ENCODE peak calls at places on chromosomes 1 and 21, in six cellular contexts. One of them, this sample, is unnamed.

GRCh38 chr21:26966978-26967913 is at the start of gene ADAMTS5:
- DNase-seq in transverse colon: peak; percentile 15
- DNase-seq in upper lobe of right lung: peak; percentile 64
- DNase-seq in kidney: peak; percentile 87
- DNase-seq in AG04450: no peak
- DNase-seq in choroid plexus epithelial cell: peak; percentile 63
- DNase-seq in this sample: no peak

GRCh38 chr1:228231192-228231591 is 23.3 kb downstream of the OBSCN start:
- DNase-seq in transverse colon: no peak
- DNase-seq in upper lobe of right lung: no peak
- DNase-seq in kidney: no peak
- DNase-seq in AG04450: no peak
- DNase-seq in choroid plexus epithelial cell: no peak
- DNase-seq in this sample: no peak

GRCh38 chr1:112695276-112695675 is 11.7 kb downstream of the RHOC start:
- DNase-seq in transverse colon: no peak
- DNase-seq in upper lobe of right lung: no peak
- DNase-seq in kidney: no peak
- DNase-seq in AG04450: no peak
- DNase-seq in choroid plexus epithelial cell: no peak
- DNase-seq in this sample: no peak

GRCh38 chr1:215526147-215526845 is 40.8 kb upstream of the KCTD3 start:
- DNase-seq in transverse colon: no peak
- DNase-seq in upper lobe of right lung: no peak
- DNase-seq in kidney: no peak
- DNase-seq in AG04450: peak; percentile 29
- DNase-seq in choroid plexus epithelial cell: peak; percentile 71
- DNase-seq in this sample: peak; percentile 61

GRCh38 chr1:167499657-167500056 is 18.7 kb downstream of the CD247 start:
- DNase-seq in transverse colon: peak; percentile 34
- DNase-seq in upper lobe of right lung: no peak
- DNase-seq in kidney: no peak
- DNase-seq in AG04450: no peak
- DNase-seq in choroid plexus epithelial cell: no peak
- DNase-seq in this sample: peak; percentile 87

GRCh38 chr21:35153671-35154070 is 104.6 kb upstream of the RUNX1 start:
- DNase-seq in transverse colon: no peak
- DNase-seq in upper lobe of right lung: no peak
- DNase-seq in kidney: no peak
- DNase-seq in AG04450: no peak
- DNase-seq in choroid plexus epithelial cell: peak; percentile 69
- DNase-seq in this sample: no peak

GRCh38 chr1:92480813-92481597 is 5.7 kb downstream of the GFI1 start:
- DNase-seq in transverse colon: no peak
- DNase-seq in upper lobe of right lung: no peak
- DNase-seq in kidney: peak; percentile 73
- DNase-seq in AG04450: no peak
- DNase-seq in choroid plexus epithelial cell: no peak
- DNase-seq in this sample: no peak

GRCh38 chr1:16980473-16981268 is at the start of gene MFAP2:
- DNase-seq in transverse colon: no peak
- DNase-seq in upper lobe of right lung: no peak
- DNase-seq in kidney: no peak
- DNase-seq in AG04450: no peak
- DNase-seq in choroid plexus epithelial cell: no peak
- DNase-seq in this sample: no peak

GRCh38 chr1:115976062-115976899 is at the start of gene SLC22A15:
- DNase-seq in transverse colon: peak; percentile 70
- DNase-seq in upper lobe of right lung: peak; percentile 92
- DNase-seq in kidney: peak; percentile 88
- DNase-seq in AG04450: no peak
- DNase-seq in choroid plexus epithelial cell: peak; percentile 50
- DNase-seq in this sample: peak; percentile 79

GRCh38 chr1:220217383-220217988 is 54.8 kb downstream of the RAB3GAP2 start:
- DNase-seq in transverse colon: no peak
- DNase-seq in upper lobe of right lung: no peak
- DNase-seq in kidney: no peak
- DNase-seq in AG04450: no peak
- DNase-seq in choroid plexus epithelial cell: peak; percentile 34
- DNase-seq in this sample: peak; percentile 45

GRCh38 chr1:38341694-38342093 is 295.1 kb upstream of the POU3F1 start:
- DNase-seq in transverse colon: no peak
- DNase-seq in upper lobe of right lung: no peak
- DNase-seq in kidney: no peak
- DNase-seq in AG04450: no peak
- DNase-seq in choroid plexus epithelial cell: no peak
- DNase-seq in this sample: no peak

GRCh38 chr1:24204116-24204515 is 17.0 kb upstream of the IFNLR1 start:
- DNase-seq in transverse colon: no peak
- DNase-seq in upper lobe of right lung: no peak
- DNase-seq in kidney: peak; percentile 41
- DNase-seq in AG04450: no peak
- DNase-seq in choroid plexus epithelial cell: no peak
- DNase-seq in this sample: no peak

GRCh38 chr1:172002725-172003345 is 161.5 kb downstream of the DNM3 start:
- DNase-seq in transverse colon: peak; percentile 14
- DNase-seq in upper lobe of right lung: no peak
- DNase-seq in kidney: no peak
- DNase-seq in AG04450: peak; percentile 43
- DNase-seq in choroid plexus epithelial cell: peak; percentile 84
- DNase-seq in this sample: peak; percentile 81

GRCh38 chr1:115815694-115816093 is 25.2 kb downstream of the NHLH2 start:
- DNase-seq in transverse colon: no peak
- DNase-seq in upper lobe of right lung: no peak
- DNase-seq in kidney: no peak
- DNase-seq in AG04450: no peak
- DNase-seq in choroid plexus epithelial cell: no peak
- DNase-seq in this sample: no peak

GRCh38 chr1:24199291-24199900 is 12.3 kb upstream of the IFNLR1 start:
- DNase-seq in transverse colon: peak; percentile 76
- DNase-seq in upper lobe of right lung: no peak
- DNase-seq in kidney: peak; percentile 58
- DNase-seq in AG04450: peak; percentile 27
- DNase-seq in choroid plexus epithelial cell: peak; percentile 75
- DNase-seq in this sample: peak; percentile 81

GRCh38 chr1:55534565-55535091 is 319.5 kb upstream of the USP24 start:
- DNase-seq in transverse colon: no peak
- DNase-seq in upper lobe of right lung: no peak
- DNase-seq in kidney: no peak
- DNase-seq in AG04450: no peak
- DNase-seq in choroid plexus epithelial cell: no peak
- DNase-seq in this sample: no peak

GRCh38 chr1:171913385-171913784 is 72.1 kb downstream of the DNM3 start:
- DNase-seq in transverse colon: peak; percentile 51
- DNase-seq in upper lobe of right lung: no peak
- DNase-seq in kidney: no peak
- DNase-seq in AG04450: no peak
- DNase-seq in choroid plexus epithelial cell: no peak
- DNase-seq in this sample: no peak

GRCh38 chr21:22889445-22889844 is 1891.2 kb downstream of the NCAM2 start:
- DNase-seq in transverse colon: no peak
- DNase-seq in upper lobe of right lung: no peak
- DNase-seq in kidney: no peak
- DNase-seq in AG04450: no peak
- DNase-seq in choroid plexus epithelial cell: no peak
- DNase-seq in this sample: no peak

GRCh38 chr1:74334147-74334546 is 99.0 kb downstream of the TNNI3K start:
- DNase-seq in transverse colon: no peak
- DNase-seq in upper lobe of right lung: no peak
- DNase-seq in kidney: no peak
- DNase-seq in AG04450: no peak
- DNase-seq in choroid plexus epithelial cell: no peak
- DNase-seq in this sample: no peak

GRCh38 chr1:51729824-51730284 is 113.0 kb downstream of the OSBPL9 start:
- DNase-seq in transverse colon: no peak
- DNase-seq in upper lobe of right lung: no peak
- DNase-seq in kidney: no peak
- DNase-seq in AG04450: no peak
- DNase-seq in choroid plexus epithelial cell: peak; percentile 25
- DNase-seq in this sample: peak; percentile 57

GRCh38 chr1:63688302-63688701 is 85.5 kb upstream of the ROR1 start:
- DNase-seq in transverse colon: no peak
- DNase-seq in upper lobe of right lung: no peak
- DNase-seq in kidney: no peak
- DNase-seq in AG04450: no peak
- DNase-seq in choroid plexus epithelial cell: peak; percentile 76
- DNase-seq in this sample: no peak

GRCh38 chr1:40861227-40862003 is 748 bp downstream of the CITED4 start:
- DNase-seq in transverse colon: peak; percentile 44
- DNase-seq in upper lobe of right lung: peak; percentile 78
- DNase-seq in kidney: peak; percentile 86
- DNase-seq in AG04450: no peak
- DNase-seq in choroid plexus epithelial cell: peak; percentile 63
- DNase-seq in this sample: no peak

GRCh38 chr1:19468397-19468956 is 16.9 kb downstream of the CAPZB start:
- DNase-seq in transverse colon: peak; percentile 93
- DNase-seq in upper lobe of right lung: peak; percentile 77
- DNase-seq in kidney: peak; percentile 87
- DNase-seq in AG04450: no peak
- DNase-seq in choroid plexus epithelial cell: no peak
- DNase-seq in this sample: peak; percentile 65

GRCh38 chr1:224929335-224930237 is at the start of gene DNAH14:
- DNase-seq in transverse colon: peak; percentile 80
- DNase-seq in upper lobe of right lung: peak; percentile 96
- DNase-seq in kidney: peak; percentile 91
- DNase-seq in AG04450: peak; percentile 11
- DNase-seq in choroid plexus epithelial cell: peak; percentile 76
- DNase-seq in this sample: peak; percentile 77

GRCh38 chr1:215119719-215120118 is 37.2 kb downstream of the KCNK2 start:
- DNase-seq in transverse colon: no peak
- DNase-seq in upper lobe of right lung: no peak
- DNase-seq in kidney: no peak
- DNase-seq in AG04450: no peak
- DNase-seq in choroid plexus epithelial cell: peak; percentile 79
- DNase-seq in this sample: no peak

DNA sequence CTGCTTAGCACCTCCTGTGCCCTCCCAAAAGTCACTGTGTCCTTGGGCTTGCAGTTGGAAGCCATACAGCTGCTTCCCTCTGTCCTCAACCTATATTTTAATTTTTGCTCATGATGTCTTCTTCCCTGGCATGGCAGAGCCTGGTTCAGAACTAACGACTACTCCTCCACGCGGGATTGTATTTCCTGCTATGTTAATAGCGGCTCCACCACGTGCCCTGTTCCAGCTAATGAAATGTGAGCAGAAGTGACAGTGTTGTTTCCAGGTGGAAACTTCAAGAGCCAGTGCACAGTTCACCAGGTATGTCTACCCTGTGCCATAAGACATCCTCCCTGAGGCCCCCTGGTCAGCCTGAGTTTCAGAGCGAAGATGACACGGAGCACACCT is 52.1 kb downstream of the DHRS3 start:
- DNase-seq in transverse colon: no peak
- DNase-seq in upper lobe of right lung: no peak
- DNase-seq in kidney: no peak
- DNase-seq in AG04450: no peak
- DNase-seq in choroid plexus epithelial cell: no peak
- DNase-seq in this sample: no peak
- TF ChIP-seq CTCF in transverse colon: no peak
- TF ChIP-seq CTCF in upper lobe of right lung: no peak
- TF ChIP-seq CTCF in kidney: no peak
- TF ChIP-seq CTCF in AG04450: no peak
- TF ChIP-seq CTCF in choroid plexus epithelial cell: no peak
- TF ChIP-seq CTCF in this sample: no peak

GRCh38 chr1:72280714-72281113 is 1.6 kb downstream of the NEGR1 start:
- DNase-seq in transverse colon: no peak
- DNase-seq in upper lobe of right lung: no peak
- DNase-seq in kidney: no peak
- DNase-seq in AG04450: no peak
- DNase-seq in choroid plexus epithelial cell: peak; percentile 3
- DNase-seq in this sample: no peak

GRCh38 chr1:72281144-72281543 is 1.2 kb downstream of the NEGR1 start:
- DNase-seq in transverse colon: no peak
- DNase-seq in upper lobe of right lung: no peak
- DNase-seq in kidney: no peak
- DNase-seq in AG04450: no peak
- DNase-seq in choroid plexus epithelial cell: peak; percentile 2
- DNase-seq in this sample: no peak

GRCh38 chr1:72282690-72283203 is 408 bp upstream of the NEGR1 start:
- DNase-seq in transverse colon: peak; percentile 77
- DNase-seq in upper lobe of right lung: peak; percentile 92
- DNase-seq in kidney: peak; percentile 95
- DNase-seq in AG04450: peak; percentile 83
- DNase-seq in choroid plexus epithelial cell: peak; percentile 91
- DNase-seq in this sample: peak; percentile 73

GRCh38 chr1:72282271-72282656 is at the start of gene NEGR1:
- DNase-seq in transverse colon: peak; percentile 35
- DNase-seq in upper lobe of right lung: peak; percentile 68
- DNase-seq in kidney: peak; percentile 85
- DNase-seq in AG04450: peak; percentile 38
- DNase-seq in choroid plexus epithelial cell: peak; percentile 55
- DNase-seq in this sample: peak; percentile 1

GRCh38 chr1:72281637-72282270 is 585 bp downstream of the NEGR1 start:
- DNase-seq in transverse colon: no peak
- DNase-seq in upper lobe of right lung: no peak
- DNase-seq in kidney: no peak
- DNase-seq in AG04450: no peak
- DNase-seq in choroid plexus epithelial cell: peak; percentile 5
- DNase-seq in this sample: no peak
- H3K4me3 ChIP-seq in transverse colon: peak overlapping the region; percentile 18
- H3K4me3 ChIP-seq in upper lobe of right lung: peak overlapping the region; percentile 70
- H3K4me3 ChIP-seq in kidney: peak overlapping the region; percentile 70
- H3K4me3 ChIP-seq in AG04450: peak overlapping the region; percentile 84
- H3K4me3 ChIP-seq in choroid plexus epithelial cell: peak overlapping the region; percentile 72
- H3K4me3 ChIP-seq in this sample: no peak overlapping the region

DNA sequence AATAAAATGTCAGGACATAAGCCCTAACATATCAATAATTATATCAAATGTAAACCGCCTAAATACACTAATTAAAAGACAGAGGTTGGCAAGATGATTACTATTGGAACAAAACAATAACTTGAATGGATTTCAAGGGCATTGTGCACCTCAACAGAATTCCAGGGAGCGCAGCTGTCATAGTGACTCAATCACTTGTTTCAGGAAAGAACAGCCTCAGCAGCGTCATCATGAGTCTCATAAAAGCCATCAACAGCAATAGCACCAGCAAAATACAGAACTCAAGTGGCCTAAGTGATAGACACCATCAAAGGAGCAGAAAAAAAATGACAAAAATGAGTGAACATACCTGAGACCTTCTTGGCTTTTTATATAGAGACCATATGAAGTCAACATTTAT is 632.7 kb upstream of the NR5A2 start:
- DNase-seq in transverse colon: no peak
- DNase-seq in upper lobe of right lung: no peak
- DNase-seq in kidney: no peak
- DNase-seq in AG04450: no peak
- DNase-seq in choroid plexus epithelial cell: no peak
- DNase-seq in this sample: no peak
- TF ChIP-seq CTCF in transverse colon: no peak
- TF ChIP-seq CTCF in upper lobe of right lung: no peak
- TF ChIP-seq CTCF in kidney: no peak
- TF ChIP-seq CTCF in AG04450: no peak
- TF ChIP-seq CTCF in choroid plexus epithelial cell: no peak
- TF ChIP-seq CTCF in this sample: no peak

GRCh38 chr21:44969965-44970755 is 30.3 kb downstream of the SLX9 start:
- DNase-seq in transverse colon: no peak
- DNase-seq in upper lobe of right lung: no peak
- DNase-seq in kidney: peak; percentile 55
- DNase-seq in AG04450: no peak
- DNase-seq in choroid plexus epithelial cell: no peak
- DNase-seq in this sample: no peak
- H3K4me3 ChIP-seq in transverse colon: no peak overlapping the region
- H3K4me3 ChIP-seq in upper lobe of right lung: no peak overlapping the region
- H3K4me3 ChIP-seq in kidney: no peak overlapping the region
- H3K4me3 ChIP-seq in AG04450: no peak overlapping the region
- H3K4me3 ChIP-seq in choroid plexus epithelial cell: no peak overlapping the region
- H3K4me3 ChIP-seq in this sample: no peak overlapping the region

This sample was measured in GM12865.